ENCODE peak calls at places on chromosome 10, in eight cellular contexts. One of them, this sample, is unnamed.

GRCh38 chr10:116001976-116002375 is 271.0 kb downstream of the GFRA1 start:
- DNase-seq in IMR-90: no peak
- DNase-seq in MM.1S: no peak
- DNase-seq in AG04450: no peak
- DNase-seq in Panc1: no peak
- DNase-seq in astrocyte of the spinal cord: no peak
- DNase-seq in AG04449: no peak
- DNase-seq in RWPE1: no peak
- DNase-seq in this sample: no peak

GRCh38 chr10:30151581-30152389 is 92.4 kb upstream of the JCAD start:
- DNase-seq in RWPE1: peak; percentile 70
- DNase-seq in IMR-90: peak; percentile 88
- DNase-seq in AG04449: peak; percentile 56
- DNase-seq in MM.1S: no peak
- DNase-seq in Panc1: peak; percentile 1
- DNase-seq in astrocyte of the spinal cord: peak; percentile 91
- DNase-seq in AG04450: peak; percentile 56
- DNase-seq in this sample: peak; percentile 70

GRCh38 chr10:130929422-130930325 is 381.8 kb downstream of the TCERG1L start:
- DNase-seq in Panc1: no peak
- DNase-seq in IMR-90: no peak
- DNase-seq in MM.1S: no peak
- DNase-seq in RWPE1: no peak
- DNase-seq in astrocyte of the spinal cord: no peak
- DNase-seq in AG04450: no peak
- DNase-seq in AG04449: no peak
- DNase-seq in this sample: no peak

GRCh38 chr10:72333111-72334012 is 21.4 kb downstream of the DNAJB12 start:
- DNase-seq in IMR-90: no peak
- DNase-seq in AG04449: no peak
- DNase-seq in Panc1: no peak
- DNase-seq in astrocyte of the spinal cord: no peak
- DNase-seq in RWPE1: no peak
- DNase-seq in AG04450: no peak
- DNase-seq in MM.1S: no peak
- DNase-seq in this sample: no peak

GRCh38 chr10:62047960-62048383 is 146.5 kb downstream of the ARID5B start:
- DNase-seq in RWPE1: no peak
- DNase-seq in IMR-90: no peak
- DNase-seq in Panc1: no peak
- DNase-seq in MM.1S: peak; percentile 59
- DNase-seq in astrocyte of the spinal cord: peak; percentile 35
- DNase-seq in AG04450: no peak
- DNase-seq in AG04449: no peak
- DNase-seq in this sample: peak; percentile 72

GRCh38 chr10:75058142-75058541 is 53.3 kb upstream of the SAMD8 start:
- DNase-seq in AG04450: no peak
- DNase-seq in MM.1S: no peak
- DNase-seq in IMR-90: no peak
- DNase-seq in RWPE1: peak; percentile 69
- DNase-seq in Panc1: no peak
- DNase-seq in AG04449: no peak
- DNase-seq in astrocyte of the spinal cord: no peak
- DNase-seq in this sample: peak; percentile 66

GRCh38 chr10:132115736-132116135 is 50.0 kb downstream of the JAKMIP3 start:
- DNase-seq in IMR-90: peak; percentile 3
- DNase-seq in AG04450: no peak
- DNase-seq in RWPE1: no peak
- DNase-seq in AG04449: no peak
- DNase-seq in astrocyte of the spinal cord: no peak
- DNase-seq in MM.1S: no peak
- DNase-seq in Panc1: no peak
- DNase-seq in this sample: no peak

GRCh38 chr10:58239561-58240169 is 28.0 kb downstream of the IPMK start:
- DNase-seq in AG04449: no peak
- DNase-seq in astrocyte of the spinal cord: peak; percentile 28
- DNase-seq in RWPE1: peak; percentile 31
- DNase-seq in IMR-90: no peak
- DNase-seq in MM.1S: no peak
- DNase-seq in Panc1: no peak
- DNase-seq in AG04450: no peak
- DNase-seq in this sample: peak; percentile 81

GRCh38 chr10:77865585-77866324 is 60.8 kb downstream of the DLG5 start:
- DNase-seq in AG04450: no peak
- DNase-seq in Panc1: no peak
- DNase-seq in RWPE1: peak; percentile 38
- DNase-seq in astrocyte of the spinal cord: no peak
- DNase-seq in AG04449: no peak
- DNase-seq in MM.1S: no peak
- DNase-seq in IMR-90: no peak
- DNase-seq in this sample: peak; percentile 60

GRCh38 chr10:72889391-72889831 is 4.1 kb upstream of the OIT3 start:
- DNase-seq in Panc1: no peak
- DNase-seq in IMR-90: peak; percentile 49
- DNase-seq in RWPE1: peak; percentile 82
- DNase-seq in MM.1S: no peak
- DNase-seq in astrocyte of the spinal cord: peak; percentile 28
- DNase-seq in AG04449: no peak
- DNase-seq in AG04450: peak; percentile 6
- DNase-seq in this sample: peak; percentile 100

GRCh38 chr10:68879628-68880027 is 21.5 kb upstream of the DDX50 start:
- DNase-seq in AG04450: no peak
- DNase-seq in RWPE1: no peak
- DNase-seq in astrocyte of the spinal cord: no peak
- DNase-seq in MM.1S: no peak
- DNase-seq in IMR-90: no peak
- DNase-seq in Panc1: no peak
- DNase-seq in AG04449: no peak
- DNase-seq in this sample: no peak

GRCh38 chr10:119768455-119769094 is 42.7 kb downstream of the INPP5F start:
- DNase-seq in AG04449: no peak
- DNase-seq in astrocyte of the spinal cord: no peak
- DNase-seq in Panc1: no peak
- DNase-seq in IMR-90: peak; percentile 22
- DNase-seq in MM.1S: no peak
- DNase-seq in AG04450: no peak
- DNase-seq in RWPE1: peak; percentile 34
- DNase-seq in this sample: peak; percentile 83

GRCh38 chr10:128631801-128632241 is 505.6 kb upstream of the MKI67 start:
- DNase-seq in astrocyte of the spinal cord: no peak
- DNase-seq in AG04449: no peak
- DNase-seq in IMR-90: no peak
- DNase-seq in MM.1S: peak; percentile 72
- DNase-seq in AG04450: no peak
- DNase-seq in Panc1: no peak
- DNase-seq in RWPE1: no peak
- DNase-seq in this sample: no peak

GRCh38 chr10:71727429-71728217 is 8.0 kb upstream of the C10orf105 start:
- DNase-seq in MM.1S: peak; percentile 84
- DNase-seq in RWPE1: peak; percentile 39
- DNase-seq in IMR-90: no peak
- DNase-seq in AG04450: no peak
- DNase-seq in astrocyte of the spinal cord: no peak
- DNase-seq in AG04449: no peak
- DNase-seq in Panc1: no peak
- DNase-seq in this sample: peak; percentile 21

GRCh38 chr10:72375585-72375984 is 20.9 kb upstream of the DNAJB12 start:
- DNase-seq in Panc1: no peak
- DNase-seq in RWPE1: no peak
- DNase-seq in AG04449: no peak
- DNase-seq in astrocyte of the spinal cord: no peak
- DNase-seq in IMR-90: no peak
- DNase-seq in AG04450: no peak
- DNase-seq in MM.1S: peak; percentile 37
- DNase-seq in this sample: no peak

GRCh38 chr10:70664702-70665195 is 7.6 kb upstream of the ADAMTS14 start:
- DNase-seq in AG04449: peak; percentile 97
- DNase-seq in AG04450: peak; percentile 96
- DNase-seq in astrocyte of the spinal cord: peak; percentile 98
- DNase-seq in MM.1S: no peak
- DNase-seq in Panc1: no peak
- DNase-seq in RWPE1: peak; percentile 68
- DNase-seq in IMR-90: peak; percentile 95
- DNase-seq in this sample: peak; percentile 85

GRCh38 chr10:63434866-63435854 is 30.6 kb downstream of the JMJD1C start:
- DNase-seq in Panc1: no peak
- DNase-seq in AG04450: no peak
- DNase-seq in IMR-90: no peak
- DNase-seq in AG04449: no peak
- DNase-seq in RWPE1: no peak
- DNase-seq in MM.1S: no peak
- DNase-seq in astrocyte of the spinal cord: no peak
- DNase-seq in this sample: peak; percentile 66

DNA sequence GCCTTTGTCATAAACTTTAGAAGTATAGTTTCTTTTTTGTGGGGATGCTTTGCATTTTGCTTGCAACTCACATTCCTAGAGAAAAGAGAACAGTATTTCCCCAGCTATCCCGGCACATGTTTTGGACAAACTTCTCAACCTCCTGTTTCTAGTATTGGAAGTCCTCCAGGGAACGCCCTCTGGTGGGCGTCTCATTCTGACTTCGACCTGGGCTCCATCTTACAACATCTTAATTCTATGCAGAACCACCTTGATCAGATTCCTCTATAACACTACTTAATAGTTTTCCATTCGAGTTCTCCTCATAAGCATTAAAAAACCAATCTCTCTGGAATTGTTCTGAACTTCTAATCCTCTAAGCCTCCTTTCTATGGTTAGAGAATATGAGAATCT is 139.5 kb upstream of the FZD8 start:
- DNase-seq in MM.1S: peak; percentile 16
- DNase-seq in IMR-90: no peak
- DNase-seq in AG04449: no peak
- DNase-seq in AG04450: no peak
- DNase-seq in RWPE1: no peak
- DNase-seq in Panc1: no peak
- DNase-seq in astrocyte of the spinal cord: no peak
- DNase-seq in this sample: peak; percentile 29
- TF ChIP-seq CTCF in MM.1S: peak; percentile 34
- TF ChIP-seq CTCF in IMR-90: peak; percentile 11
- TF ChIP-seq CTCF in AG04449: no peak
- TF ChIP-seq CTCF in AG04450: peak; percentile 4
- TF ChIP-seq CTCF in RWPE1: no peak
- TF ChIP-seq CTCF in Panc1: peak; percentile 19
- TF ChIP-seq CTCF in astrocyte of the spinal cord: peak; percentile 22
- TF ChIP-seq CTCF in this sample: peak; percentile 6

GRCh38 chr10:103749779-103750178 is 105.6 kb downstream of the SH3PXD2A start:
- DNase-seq in AG04449: no peak
- DNase-seq in RWPE1: no peak
- DNase-seq in IMR-90: no peak
- DNase-seq in MM.1S: no peak
- DNase-seq in AG04450: no peak
- DNase-seq in Panc1: no peak
- DNase-seq in astrocyte of the spinal cord: no peak
- DNase-seq in this sample: no peak

GRCh38 chr10:103751696-103752287 is 103.6 kb downstream of the SH3PXD2A start:
- DNase-seq in AG04449: no peak
- DNase-seq in astrocyte of the spinal cord: no peak
- DNase-seq in IMR-90: no peak
- DNase-seq in Panc1: no peak
- DNase-seq in RWPE1: no peak
- DNase-seq in MM.1S: no peak
- DNase-seq in AG04450: no peak
- DNase-seq in this sample: no peak

GRCh38 chr10:103756277-103756869 is 99.0 kb downstream of the SH3PXD2A start:
- DNase-seq in AG04449: no peak
- DNase-seq in MM.1S: no peak
- DNase-seq in RWPE1: no peak
- DNase-seq in astrocyte of the spinal cord: no peak
- DNase-seq in AG04450: no peak
- DNase-seq in Panc1: no peak
- DNase-seq in IMR-90: no peak
- DNase-seq in this sample: no peak

GRCh38 chr10:103750836-103751235 is 104.5 kb downstream of the SH3PXD2A start:
- DNase-seq in AG04449: no peak
- DNase-seq in MM.1S: no peak
- DNase-seq in Panc1: no peak
- DNase-seq in IMR-90: no peak
- DNase-seq in RWPE1: no peak
- DNase-seq in AG04450: no peak
- DNase-seq in astrocyte of the spinal cord: no peak
- DNase-seq in this sample: no peak

GRCh38 chr10:103752680-103753248 is 102.6 kb downstream of the SH3PXD2A start:
- DNase-seq in astrocyte of the spinal cord: no peak
- DNase-seq in AG04450: no peak
- DNase-seq in Panc1: no peak
- DNase-seq in RWPE1: no peak
- DNase-seq in AG04449: no peak
- DNase-seq in MM.1S: peak; percentile 55
- DNase-seq in IMR-90: no peak
- DNase-seq in this sample: no peak
- TF ChIP-seq CTCF in astrocyte of the spinal cord: peak; percentile 80
- TF ChIP-seq CTCF in AG04450: peak; percentile 77
- TF ChIP-seq CTCF in Panc1: peak; percentile 87
- TF ChIP-seq CTCF in RWPE1: peak; percentile 69
- TF ChIP-seq CTCF in AG04449: peak; percentile 46
- TF ChIP-seq CTCF in MM.1S: peak; percentile 89
- TF ChIP-seq CTCF in IMR-90: peak; percentile 55
- TF ChIP-seq CTCF in this sample: peak; percentile 56

GRCh38 chr10:99433378-99434020 is 3.1 kb upstream of the GOT1 start:
- DNase-seq in AG04450: no peak
- DNase-seq in astrocyte of the spinal cord: no peak
- DNase-seq in Panc1: no peak
- DNase-seq in AG04449: no peak
- DNase-seq in IMR-90: no peak
- DNase-seq in RWPE1: no peak
- DNase-seq in MM.1S: no peak
- DNase-seq in this sample: peak; percentile 31
- TF ChIP-seq CTCF in AG04450: peak; percentile 30
- TF ChIP-seq CTCF in astrocyte of the spinal cord: peak; percentile 30
- TF ChIP-seq CTCF in Panc1: peak; percentile 68
- TF ChIP-seq CTCF in AG04449: no peak
- TF ChIP-seq CTCF in IMR-90: no peak
- TF ChIP-seq CTCF in RWPE1: no peak
- TF ChIP-seq CTCF in MM.1S: peak; percentile 32
- TF ChIP-seq CTCF in this sample: peak; percentile 44

GRCh38 chr10:124530215-124530665 is 68.6 kb downstream of the LHPP start:
- DNase-seq in astrocyte of the spinal cord: peak; percentile 75
- DNase-seq in MM.1S: peak; percentile 78
- DNase-seq in AG04449: peak; percentile 17
- DNase-seq in RWPE1: peak; percentile 92
- DNase-seq in AG04450: peak; percentile 52
- DNase-seq in Panc1: no peak
- DNase-seq in IMR-90: peak; percentile 74
- DNase-seq in this sample: peak; percentile 52

GRCh38 chr10:124533266-124533665 is 71.6 kb downstream of the LHPP start:
- DNase-seq in Panc1: no peak
- DNase-seq in AG04449: no peak
- DNase-seq in IMR-90: no peak
- DNase-seq in AG04450: no peak
- DNase-seq in RWPE1: no peak
- DNase-seq in MM.1S: no peak
- DNase-seq in astrocyte of the spinal cord: no peak
- DNase-seq in this sample: no peak

GRCh38 chr10:124532788-124533187 is 71.2 kb downstream of the LHPP start:
- DNase-seq in astrocyte of the spinal cord: no peak
- DNase-seq in RWPE1: no peak
- DNase-seq in Panc1: no peak
- DNase-seq in AG04450: no peak
- DNase-seq in AG04449: no peak
- DNase-seq in MM.1S: no peak
- DNase-seq in IMR-90: no peak
- DNase-seq in this sample: no peak

GRCh38 chr10:124530816-124531215 is 69.2 kb downstream of the LHPP start:
- DNase-seq in RWPE1: no peak
- DNase-seq in astrocyte of the spinal cord: no peak
- DNase-seq in IMR-90: no peak
- DNase-seq in AG04450: no peak
- DNase-seq in Panc1: no peak
- DNase-seq in AG04449: no peak
- DNase-seq in MM.1S: no peak
- DNase-seq in this sample: no peak

GRCh38 chr10:124532106-124532641 is 70.6 kb downstream of the LHPP start:
- DNase-seq in RWPE1: peak; percentile 68
- DNase-seq in IMR-90: no peak
- DNase-seq in AG04450: no peak
- DNase-seq in Panc1: no peak
- DNase-seq in astrocyte of the spinal cord: no peak
- DNase-seq in MM.1S: peak; percentile 75
- DNase-seq in AG04449: no peak
- DNase-seq in this sample: peak; percentile 59
- TF ChIP-seq CTCF in RWPE1: peak; percentile 18
- TF ChIP-seq CTCF in IMR-90: peak; percentile 22
- TF ChIP-seq CTCF in AG04450: peak; percentile 40
- TF ChIP-seq CTCF in Panc1: peak; percentile 83
- TF ChIP-seq CTCF in astrocyte of the spinal cord: peak; percentile 41
- TF ChIP-seq CTCF in MM.1S: peak; percentile 72
- TF ChIP-seq CTCF in AG04449: peak; percentile 25
- TF ChIP-seq CTCF in this sample: peak; percentile 68

This sample was measured in bronchial epithelial cell.